ENCODE peak calls at places on chromosomes 1 and 21, in ten cellular contexts. G is stimulated activated CD8-positive, alpha-beta memory T cell treated with anti-CD3 and anti-CD28 coated beads, Interleukin-15, amount 100 ng/mL, for 1 hour; S is right atrium auricular region; N is NCI-H345; M is substantia nigra; V is stimulated activated CD4-positive, alpha-beta T cell treated with anti-CD3 and anti-CD28 coated beads, Interleukin-4, amount 100 ng/mL, for 24 hours; Z is IMR-90; Y is activated T-cell treated with anti-CD3 and anti-CD28 coated beads, Interleukin-2, amount 50 U/mL, for 1 hour; I is OCI-LY7; Q is effector CD4-positive, alpha-beta T cell. R is an unnamed sample.

GRCh38 chr1:244381887-244382565 is 69.7 kb downstream of the ADSS2 start:
- DNase-seq in Y (no peak), Z (peak), Q (no peak), G (no peak), M (no peak), S (peak), I (no peak), N (no peak), V (no peak), R (no peak)

GRCh38 chr1:203823306-203823705 is 27.9 kb downstream of the ZBED6 start:
- DNase-seq in N (no peak), S (no peak), M (no peak), G (no peak), V (no peak), Q (no peak), I (no peak), Z (peak), Y (no peak), R (no peak)

GRCh38 chr21:32524010-32524719 is 61.2 kb downstream of the TCP10L start:
- DNase-seq in Y (no peak), Z (peak), S (peak), M (no peak), N (no peak), I (no peak), G (no peak), V (no peak), Q (no peak), R (no peak)

GRCh38 chr1:27959792-27960603 is at the start of gene XKR8:
- DNase-seq in M (peak), Q (peak), Z (peak), N (peak), G (peak), V (peak), I (peak), S (peak), Y (peak), R (peak)

GRCh38 chr1:1371741-1372711 is 3.0 kb downstream of the AURKAIP1 start:
- DNase-seq in Q (peak), S (no peak), G (peak), N (peak), Y (peak), M (peak), V (peak), Z (peak), I (peak), R (peak)

GRCh38 chr1:12774801-12775345 is 1.3 kb downstream of the PRAMEF12 start:
- DNase-seq in Y (no peak), N (no peak), Q (no peak), M (no peak), Z (no peak), G (no peak), V (no peak), S (peak), I (no peak), R (no peak)

GRCh38 chr1:228087771-228088251 is 5.3 kb downstream of the ARF1 start:
- DNase-seq in S (no peak), N (no peak), M (no peak), V (no peak), Q (no peak), G (no peak), Z (peak), Y (peak), I (no peak), R (no peak)

GRCh38 chr1:183983371-183984105 is 54.0 kb downstream of the COLGALT2 start:
- DNase-seq in V (no peak), G (no peak), Q (no peak), M (peak), N (no peak), I (no peak), Z (peak), Y (no peak), S (no peak), R (no peak)

GRCh38 chr1:113226118-113226517 is 153.1 kb downstream of the LRIG2 start:
- DNase-seq in G (no peak), Q (no peak), V (peak), S (peak), Y (no peak), Z (no peak), N (no peak), I (no peak), M (no peak), R (no peak)

GRCh38 chr21:41045534-41046268 is 122.3 kb upstream of the BACE2 start:
- DNase-seq in Q (no peak), I (no peak), N (peak), M (no peak), G (no peak), Y (no peak), S (no peak), V (no peak), Z (no peak), R (peak)